ENCODE peak calls at places on chromosome 7, in nine cellular contexts. K is AG10803; M is nucleus accumbens; F is posterior cingulate gyrus; I is LoVo; P is GM19239; Q is stimulated activated CD4-positive, alpha-beta T cell treated with anti-CD3 and anti-CD28 coated beads, Interleukin-1b, Interleukin-23, amount 100 ng/mL, for 1 hour; Z is cardiac fibroblast; G is fibroblast of villous mesenchyme. E is an unnamed sample.

GRCh38 chr7:30726296-30727006 is 25.5 kb upstream of the INMT start:
- DNase-seq in K (no peak), M (no peak), F (no peak), I (no peak), P (no peak), Q (no peak), Z (no peak), G (no peak), E (no peak)

GRCh38 chr7:132423594-132424200 is 152.6 kb downstream of the PLXNA4 start:
- DNase-seq in K (no peak), M (no peak), F (no peak), I (no peak), P (no peak), Q (no peak), Z (no peak), G (no peak), E (peak)

GRCh38 chr7:112905950-112906349 is 115.8 kb upstream of the TMEM168 start:
- DNase-seq in K (no peak), M (no peak), F (no peak), I (no peak), P (no peak), Q (no peak), Z (no peak), G (no peak), E (no peak)

GRCh38 chr7:45921699-45922519 is 837 bp upstream of the IGFBP3 start:
- DNase-seq in K (peak), M (no peak), F (no peak), I (no peak), P (no peak), Q (no peak), Z (peak), G (peak), E (peak)

GRCh38 chr7:138308116-138308515 is 151.9 kb upstream of the TRIM24 start:
- DNase-seq in K (no peak), M (no peak), F (no peak), I (no peak), P (no peak), Q (no peak), Z (no peak), G (no peak), E (no peak)

GRCh38 chr7:17625038-17625437 is 315.3 kb downstream of the SNX13 start:
- DNase-seq in K (peak), M (no peak), F (no peak), I (no peak), P (no peak), Q (no peak), Z (peak), G (peak), E (no peak)

GRCh38 chr7:21671859-21672258 is 129.0 kb downstream of the DNAH11 start:
- DNase-seq in K (no peak), M (no peak), F (no peak), I (no peak), P (no peak), Q (no peak), Z (no peak), G (no peak), E (no peak)

GRCh38 chr7:36304099-36304425 is 85.6 kb upstream of the ANLN start:
- DNase-seq in K (no peak), M (no peak), F (no peak), I (no peak), P (no peak), Q (no peak), Z (no peak), G (no peak), E (peak)

GRCh38 chr7:159092701-159093121 is 52.0 kb downstream of the VIPR2 start:
- DNase-seq in K (no peak), M (no peak), F (peak), I (no peak), P (no peak), Q (no peak), Z (no peak), G (no peak), E (no peak)

GRCh38 chr7:148356303-148356702 is 234.3 kb upstream of the C7orf33 start:
- DNase-seq in K (no peak), M (no peak), F (no peak), I (no peak), P (no peak), Q (no peak), Z (peak), G (no peak), E (peak)

GRCh38 chr7:4659551-4660286 is 22.4 kb upstream of the FOXK1 start:
- DNase-seq in K (no peak), M (no peak), F (no peak), I (no peak), P (no peak), Q (no peak), Z (no peak), G (no peak), E (no peak)

GRCh38 chr7:113263749-113264148 is 145.4 kb upstream of the SMIM30 start:
- DNase-seq in K (no peak), M (no peak), F (no peak), I (no peak), P (no peak), Q (no peak), Z (no peak), G (no peak), E (no peak)

GRCh38 chr7:106865130-106866115 is at the start of gene PIK3CG:
- DNase-seq in K (no peak), M (no peak), F (no peak), I (no peak), P (peak), Q (no peak), Z (no peak), G (no peak), E (no peak)

GRCh38 chr7:45031829-45032228 is 31.8 kb downstream of the CCM2 start:
- DNase-seq in K (no peak), M (no peak), F (no peak), I (no peak), P (no peak), Q (no peak), Z (no peak), G (no peak), E (no peak)

GRCh38 chr7:74441801-74442200 is 11.9 kb upstream of the GTF2IRD1 start:
- DNase-seq in K (no peak), M (no peak), F (no peak), I (no peak), P (no peak), Q (no peak), Z (no peak), G (no peak), E (no peak)

GRCh38 chr7:124575181-124575580 is 190.4 kb downstream of the GPR37 start:
- DNase-seq in K (no peak), M (no peak), F (no peak), I (no peak), P (no peak), Q (no peak), Z (no peak), G (no peak), E (no peak)

GRCh38 chr7:44852590-44852989 is 4.7 kb upstream of the H2AZ2 start:
- DNase-seq in K (no peak), M (no peak), F (no peak), I (no peak), P (no peak), Q (no peak), Z (no peak), G (no peak), E (no peak)

GRCh38 chr7:130090745-130091532 is 20.6 kb downstream of the KLHDC10 start:
- DNase-seq in K (no peak), M (no peak), F (no peak), I (no peak), P (no peak), Q (no peak), Z (no peak), G (no peak), E (no peak)

GRCh38 chr7:34354906-34355305 is 303.1 kb upstream of the NPSR1 start:
- DNase-seq in K (peak), M (no peak), F (no peak), I (no peak), P (no peak), Q (no peak), Z (peak), G (peak), E (no peak)

GRCh38 chr7:2512179-2512644 is 7.4 kb upstream of the LFNG start:
- DNase-seq in K (peak), M (no peak), F (no peak), I (no peak), P (no peak), Q (no peak), Z (no peak), G (no peak), E (no peak)

GRCh38 chr7:37826825-37827224 is 21.6 kb upstream of the NME8 start:
- DNase-seq in K (no peak), M (no peak), F (no peak), I (no peak), P (no peak), Q (no peak), Z (no peak), G (no peak), E (no peak)

GRCh38 chr7:3210531-3210930 is 90.5 kb upstream of the SDK1 start:
- DNase-seq in K (no peak), M (no peak), F (no peak), I (no peak), P (no peak), Q (no peak), Z (no peak), G (no peak), E (peak)

GRCh38 chr7:83925860-83926259 is 268.7 kb downstream of the SEMA3A start:
- DNase-seq in K (no peak), M (no peak), F (no peak), I (no peak), P (no peak), Q (no peak), Z (no peak), G (no peak), E (no peak)